ENCODE peak calls at places on chromosomes 3 and 15, in five cellular contexts. One of them, this sample, is unnamed.

GRCh38 chr15:48962662-48963523 is 826 bp downstream of the SHC4 start:
- DNase-seq in HepG2: no peak
- DNase-seq in K562: no peak
- DNase-seq in GM12878: no peak
- DNase-seq in H1: no peak
- DNase-seq in this sample: peak

GRCh38 chr3:17546500-17546899 is 195.9 kb downstream of the TBC1D5 start:
- DNase-seq in HepG2: no peak
- DNase-seq in K562: no peak
- DNase-seq in GM12878: no peak
- DNase-seq in H1: no peak
- DNase-seq in this sample: no peak

GRCh38 chr3:70916375-70917055 is 604.1 kb upstream of the MDFIC2 start:
- DNase-seq in HepG2: peak
- DNase-seq in K562: peak
- DNase-seq in GM12878: no peak
- DNase-seq in H1: no peak
- DNase-seq in this sample: no peak

GRCh38 chr3:40719660-40720287 is 195.0 kb downstream of the ZNF621 start:
- DNase-seq in HepG2: peak
- DNase-seq in K562: peak
- DNase-seq in GM12878: no peak
- DNase-seq in H1: no peak
- DNase-seq in this sample: peak

GRCh38 chr15:81189583-81190283 is 6.9 kb upstream of the IL16 start:
- DNase-seq in HepG2: no peak
- DNase-seq in K562: no peak
- DNase-seq in GM12878: no peak
- DNase-seq in H1: no peak
- DNase-seq in this sample: no peak

GRCh38 chr15:33200444-33200843 is 5.9 kb upstream of the FMN1 start:
- DNase-seq in HepG2: peak
- DNase-seq in K562: no peak
- DNase-seq in GM12878: no peak
- DNase-seq in H1: no peak
- DNase-seq in this sample: no peak

GRCh38 chr15:74995779-74996765 is 709 bp downstream of the SCAMP5 start:
- DNase-seq in HepG2: peak
- DNase-seq in K562: no peak
- DNase-seq in GM12878: no peak
- DNase-seq in H1: no peak
- DNase-seq in this sample: peak

GRCh38 chr3:57224856-57225255 is 2.7 kb upstream of the APPL1 start:
- DNase-seq in HepG2: no peak
- DNase-seq in K562: no peak
- DNase-seq in GM12878: no peak
- DNase-seq in H1: no peak
- DNase-seq in this sample: no peak

GRCh38 chr15:29571728-29572454 is 250.4 kb downstream of the TJP1 start:
- DNase-seq in HepG2: no peak
- DNase-seq in K562: no peak
- DNase-seq in GM12878: no peak
- DNase-seq in H1: no peak
- DNase-seq in this sample: no peak

GRCh38 chr3:31953091-31953490 is 28.0 kb downstream of the OSBPL10 start:
- DNase-seq in HepG2: no peak
- DNase-seq in K562: no peak
- DNase-seq in GM12878: no peak
- DNase-seq in H1: no peak
- DNase-seq in this sample: no peak

GRCh38 chr3:58646503-58646902 is 20.1 kb downstream of the FAM3D start:
- DNase-seq in HepG2: no peak
- DNase-seq in K562: no peak
- DNase-seq in GM12878: no peak
- DNase-seq in H1: no peak
- DNase-seq in this sample: no peak

GRCh38 chr15:77659350-77660321 is 26.9 kb upstream of the LINGO1 start:
- DNase-seq in HepG2: peak
- DNase-seq in K562: peak
- DNase-seq in GM12878: no peak
- DNase-seq in H1: no peak
- DNase-seq in this sample: peak

GRCh38 chr3:43073836-43074220 is 32.1 kb downstream of the POMGNT2 start:
- DNase-seq in HepG2: no peak
- DNase-seq in K562: no peak
- DNase-seq in GM12878: no peak
- DNase-seq in H1: no peak
- DNase-seq in this sample: no peak

GRCh38 chr15:80489030-80489594 is 84.9 kb downstream of the ARNT2 start:
- DNase-seq in HepG2: peak
- DNase-seq in K562: no peak
- DNase-seq in GM12878: no peak
- DNase-seq in H1: no peak
- DNase-seq in this sample: no peak

GRCh38 chr3:142022381-142022780 is 127.0 kb downstream of the TFDP2 start:
- DNase-seq in HepG2: no peak
- DNase-seq in K562: peak
- DNase-seq in GM12878: peak
- DNase-seq in H1: no peak
- DNase-seq in this sample: no peak

GRCh38 chr3:132003685-132004084 is 31.1 kb downstream of the CPNE4 start:
- DNase-seq in HepG2: no peak
- DNase-seq in K562: no peak
- DNase-seq in GM12878: no peak
- DNase-seq in H1: no peak
- DNase-seq in this sample: no peak

GRCh38 chr3:110810356-110810755 is 261.3 kb upstream of the NECTIN3 start:
- DNase-seq in HepG2: no peak
- DNase-seq in K562: no peak
- DNase-seq in GM12878: no peak
- DNase-seq in H1: no peak
- DNase-seq in this sample: no peak

GRCh38 chr15:59642351-59642750 is 15.0 kb downstream of the GTF2A2 start:
- DNase-seq in HepG2: no peak
- DNase-seq in K562: no peak
- DNase-seq in GM12878: no peak
- DNase-seq in H1: no peak
- DNase-seq in this sample: no peak
- TF ChIP-seq ATF2 in HepG2: no peak
- TF ChIP-seq ATF2 in K562: no peak
- TF ChIP-seq ATF2 in GM12878: no peak
- TF ChIP-seq ATF2 in H1: no peak
- TF ChIP-seq ATF2 in this sample: no peak

GRCh38 chr3:27848826-27849225 is 126.7 kb upstream of the EOMES start:
- DNase-seq in HepG2: no peak
- DNase-seq in K562: no peak
- DNase-seq in GM12878: no peak
- DNase-seq in H1: no peak
- DNase-seq in this sample: no peak

GRCh38 chr3:27844052-27844675 is 122.0 kb upstream of the EOMES start:
- DNase-seq in HepG2: no peak
- DNase-seq in K562: no peak
- DNase-seq in GM12878: no peak
- DNase-seq in H1: no peak
- DNase-seq in this sample: no peak

GRCh38 chr3:27847697-27848096 is 125.6 kb upstream of the EOMES start:
- DNase-seq in HepG2: no peak
- DNase-seq in K562: no peak
- DNase-seq in GM12878: no peak
- DNase-seq in H1: no peak
- DNase-seq in this sample: no peak
- TF ChIP-seq CTCF in HepG2: no peak
- TF ChIP-seq CTCF in K562: no peak
- TF ChIP-seq CTCF in GM12878: no peak
- TF ChIP-seq CTCF in H1: no peak
- TF ChIP-seq CTCF in this sample: no peak

GRCh38 chr3:123444023-123444422 is 4.9 kb downstream of the ADCY5 start:
- DNase-seq in HepG2: no peak
- DNase-seq in K562: no peak
- DNase-seq in GM12878: no peak
- DNase-seq in H1: no peak
- DNase-seq in this sample: no peak
- TF ChIP-seq ATF2 in HepG2: no peak
- TF ChIP-seq ATF2 in K562: no peak
- TF ChIP-seq ATF2 in GM12878: no peak
- TF ChIP-seq ATF2 in H1: no peak
- TF ChIP-seq ATF2 in this sample: no peak

DNA sequence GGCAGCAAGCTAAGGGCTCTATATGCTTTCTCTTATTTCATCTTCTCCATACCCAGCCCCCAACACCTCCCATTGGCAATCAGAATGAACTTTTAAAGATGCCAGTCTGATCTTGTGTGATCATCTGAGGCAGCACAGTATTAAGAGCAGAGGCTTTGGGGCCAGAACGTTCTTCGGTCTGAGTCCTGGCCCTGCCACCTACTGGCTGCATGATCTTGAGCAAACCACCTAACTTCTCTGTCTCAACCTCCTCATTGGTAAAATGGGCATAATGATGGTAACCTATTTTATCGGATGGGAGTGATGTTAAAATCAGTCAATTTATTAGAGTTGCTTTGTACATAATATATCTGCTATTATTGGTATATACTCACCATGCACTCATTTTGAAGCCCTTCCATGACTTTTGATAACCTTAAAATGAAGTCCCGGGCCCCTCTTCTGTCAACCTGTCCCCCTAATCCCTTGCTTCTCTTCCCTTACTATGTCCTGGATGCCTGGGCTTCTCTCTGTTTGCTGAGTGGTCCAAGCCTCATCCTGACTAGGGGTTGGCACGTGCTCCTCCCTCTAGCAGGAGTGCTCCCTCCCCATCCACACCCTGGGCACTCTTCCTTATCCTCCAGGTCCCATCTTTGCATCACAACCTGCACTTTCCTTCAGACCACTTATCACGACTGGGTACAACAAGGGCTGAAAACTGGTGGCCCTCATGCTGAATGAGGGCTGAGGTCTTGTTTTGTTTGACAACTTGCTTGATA is 6.3 kb downstream of the EFCAB12 start:
- DNase-seq in HepG2: no peak
- DNase-seq in K562: no peak
- DNase-seq in GM12878: no peak
- DNase-seq in H1: no peak
- DNase-seq in this sample: no peak
- TF ChIP-seq CTCF in HepG2: peak
- TF ChIP-seq CTCF in K562: peak
- TF ChIP-seq CTCF in GM12878: no peak
- TF ChIP-seq CTCF in H1: peak
- TF ChIP-seq CTCF in this sample: no peak

GRCh38 chr3:185152433-185153169 is at the start of gene C3orf70:
- DNase-seq in HepG2: no peak
- DNase-seq in K562: peak
- DNase-seq in GM12878: no peak
- DNase-seq in H1: no peak
- DNase-seq in this sample: peak

GRCh38 chr3:185155678-185156077 is 2.8 kb upstream of the C3orf70 start:
- DNase-seq in HepG2: no peak
- DNase-seq in K562: no peak
- DNase-seq in GM12878: no peak
- DNase-seq in H1: no peak
- DNase-seq in this sample: no peak

GRCh38 chr3:185153170-185153733 is 392 bp upstream of the C3orf70 start:
- DNase-seq in HepG2: no peak
- DNase-seq in K562: no peak
- DNase-seq in GM12878: no peak
- DNase-seq in H1: no peak
- DNase-seq in this sample: peak

GRCh38 chr3:185151959-185152432 is 864 bp downstream of the C3orf70 start:
- DNase-seq in HepG2: no peak
- DNase-seq in K562: no peak
- DNase-seq in GM12878: no peak
- DNase-seq in H1: no peak
- DNase-seq in this sample: no peak

GRCh38 chr3:185153861-185154629 is 1.2 kb upstream of the C3orf70 start:
- DNase-seq in HepG2: peak
- DNase-seq in K562: no peak
- DNase-seq in GM12878: no peak
- DNase-seq in H1: no peak
- DNase-seq in this sample: peak
- TF ChIP-seq ATF2 in HepG2: no peak
- TF ChIP-seq ATF2 in K562: no peak
- TF ChIP-seq ATF2 in GM12878: no peak
- TF ChIP-seq ATF2 in H1: no peak
- TF ChIP-seq ATF2 in this sample: no peak

GRCh38 chr3:129625071-129625874 is 18.8 kb upstream of the PLXND1 start:
- DNase-seq in HepG2: no peak
- DNase-seq in K562: no peak
- DNase-seq in GM12878: no peak
- DNase-seq in H1: no peak
- DNase-seq in this sample: peak
- TF ChIP-seq CTCF in HepG2: peak
- TF ChIP-seq CTCF in K562: no peak
- TF ChIP-seq CTCF in GM12878: no peak
- TF ChIP-seq CTCF in H1: no peak
- TF ChIP-seq CTCF in this sample: no peak

DNA sequence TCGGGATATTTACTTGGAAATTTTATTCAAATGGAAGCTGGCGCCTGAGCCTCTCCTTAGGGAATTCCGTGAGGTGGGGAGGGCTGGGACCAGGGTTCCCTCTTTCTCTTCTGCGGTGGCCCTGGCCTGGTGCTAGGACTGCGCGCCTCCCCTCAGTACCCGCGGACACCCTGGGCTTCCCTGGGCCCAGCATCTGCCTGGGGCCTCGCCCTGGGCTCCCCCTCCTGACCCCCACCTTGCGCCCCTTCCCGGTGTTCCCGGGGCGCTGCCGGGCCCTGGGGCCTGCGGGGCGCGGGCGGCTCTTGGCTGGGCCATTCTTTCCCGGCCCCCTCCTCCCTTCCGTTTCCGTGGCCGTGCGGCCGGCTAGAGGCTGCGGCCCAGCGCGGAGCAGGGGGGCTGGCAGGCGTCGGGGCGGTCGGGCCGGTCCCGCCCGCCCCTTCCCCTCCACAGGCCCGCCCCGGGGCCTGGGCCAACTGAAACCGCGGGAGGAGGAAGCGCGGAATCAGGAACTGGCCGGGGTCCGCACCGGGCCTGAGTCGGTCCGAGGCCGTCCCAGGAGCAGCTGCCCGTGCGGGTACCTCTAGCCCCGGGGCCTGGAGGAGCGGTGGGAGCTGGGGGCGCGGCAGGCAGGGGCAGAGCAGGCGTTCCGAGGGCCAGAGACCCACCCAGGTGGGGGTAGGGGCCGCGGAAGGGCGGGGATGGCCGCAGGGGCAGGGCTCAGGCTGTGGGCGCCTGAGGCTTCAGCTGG is at the start of gene FES:
- DNase-seq in HepG2: no peak
- DNase-seq in K562: no peak
- DNase-seq in GM12878: no peak
- DNase-seq in H1: no peak
- DNase-seq in this sample: peak
- TF ChIP-seq ATF2 in HepG2: no peak
- TF ChIP-seq ATF2 in K562: no peak
- TF ChIP-seq ATF2 in GM12878: no peak
- TF ChIP-seq ATF2 in H1: no peak
- TF ChIP-seq ATF2 in this sample: no peak

This sample was measured in WTC11.